ENCODE peak calls at places on chromosomes 5 and 9, in four cellular contexts. One of them, this sample, is unnamed.

GRCh38 chr5:151758430-151759241 is at the start of gene ATOX1:
- DNase-seq in GM23338: peak; percentile 95
- DNase-seq in IMR-90: peak; percentile 87
- DNase-seq in mammary epithelial cell: peak; percentile 87
- DNase-seq in this sample: peak; percentile 89

GRCh38 chr5:98905857-98906688 is 22.7 kb downstream of the CHD1 start:
- DNase-seq in GM23338: peak; percentile 72
- DNase-seq in IMR-90: peak; percentile 59
- DNase-seq in mammary epithelial cell: peak; percentile 32
- DNase-seq in this sample: no peak

GRCh38 chr5:106140101-106140500 is 1530.6 kb downstream of the EFNA5 start:
- DNase-seq in GM23338: no peak
- DNase-seq in IMR-90: peak; percentile 50
- DNase-seq in mammary epithelial cell: no peak
- DNase-seq in this sample: no peak

GRCh38 chr9:99966720-99967119 is 60.3 kb downstream of the STX17 start:
- DNase-seq in GM23338: peak; percentile 76
- DNase-seq in IMR-90: peak; percentile 33
- DNase-seq in mammary epithelial cell: peak; percentile 80
- DNase-seq in this sample: no peak

GRCh38 chr9:90459321-90459720 is 183.3 kb downstream of the DIRAS2 start:
- DNase-seq in GM23338: no peak
- DNase-seq in IMR-90: no peak
- DNase-seq in mammary epithelial cell: no peak
- DNase-seq in this sample: no peak

GRCh38 chr5:1330847-1331831 is 13.8 kb downstream of the CLPTM1L start:
- DNase-seq in GM23338: no peak
- DNase-seq in IMR-90: no peak
- DNase-seq in mammary epithelial cell: no peak
- DNase-seq in this sample: no peak

GRCh38 chr9:117276444-117276843 is 138.4 kb downstream of the ASTN2 start:
- DNase-seq in GM23338: no peak
- DNase-seq in IMR-90: no peak
- DNase-seq in mammary epithelial cell: no peak
- DNase-seq in this sample: no peak

GRCh38 chr9:82563841-82564240 is 499.1 kb downstream of the RASEF start:
- DNase-seq in GM23338: no peak
- DNase-seq in IMR-90: no peak
- DNase-seq in mammary epithelial cell: no peak
- DNase-seq in this sample: no peak

GRCh38 chr9:27460225-27461023 is 63.7 kb upstream of the IFNK start:
- DNase-seq in GM23338: no peak
- DNase-seq in IMR-90: no peak
- DNase-seq in mammary epithelial cell: peak; percentile 68
- DNase-seq in this sample: no peak

GRCh38 chr5:72194846-72195245 is 87.6 kb downstream of the MAP1B start:
- DNase-seq in GM23338: no peak
- DNase-seq in IMR-90: no peak
- DNase-seq in mammary epithelial cell: no peak
- DNase-seq in this sample: no peak

GRCh38 chr5:160262151-160262550 is 32.8 kb downstream of the FABP6 start:
- DNase-seq in GM23338: peak; percentile 52
- DNase-seq in IMR-90: no peak
- DNase-seq in mammary epithelial cell: no peak
- DNase-seq in this sample: no peak

GRCh38 chr5:61641748-61642565 is 309.9 kb downstream of the ZSWIM6 start:
- DNase-seq in GM23338: no peak
- DNase-seq in IMR-90: no peak
- DNase-seq in mammary epithelial cell: no peak
- DNase-seq in this sample: no peak

GRCh38 chr9:120710110-120710981 is 3.9 kb downstream of the MEGF9 start:
- DNase-seq in GM23338: peak; percentile 23
- DNase-seq in IMR-90: peak; percentile 39
- DNase-seq in mammary epithelial cell: peak; percentile 73
- DNase-seq in this sample: no peak

GRCh38 chr5:171537463-171537862 is 118.0 kb downstream of the FGF18 start:
- DNase-seq in GM23338: no peak
- DNase-seq in IMR-90: no peak
- DNase-seq in mammary epithelial cell: no peak
- DNase-seq in this sample: no peak

GRCh38 chr5:9898319-9898718 is 268.2 kb upstream of the TAS2R1 start:
- DNase-seq in GM23338: peak; percentile 66
- DNase-seq in IMR-90: peak; percentile 49
- DNase-seq in mammary epithelial cell: peak; percentile 13
- DNase-seq in this sample: no peak

GRCh38 chr9:36456480-36457115 is 56.5 kb upstream of the RNF38 start:
- DNase-seq in GM23338: no peak
- DNase-seq in IMR-90: peak; percentile 31
- DNase-seq in mammary epithelial cell: peak; percentile 16
- DNase-seq in this sample: no peak

GRCh38 chr5:43078956-43079355 is 38.8 kb upstream of the ANXA2R start:
- DNase-seq in GM23338: peak; percentile 9
- DNase-seq in IMR-90: peak; percentile 80
- DNase-seq in mammary epithelial cell: peak; percentile 41
- DNase-seq in this sample: no peak

GRCh38 chr5:180105827-180106312 is 34.3 kb upstream of the RNF130 start:
- DNase-seq in GM23338: no peak
- DNase-seq in IMR-90: no peak
- DNase-seq in mammary epithelial cell: no peak
- DNase-seq in this sample: no peak

GRCh38 chr5:112528928-112529327 is 109.9 kb upstream of the EPB41L4A start:
- DNase-seq in GM23338: no peak
- DNase-seq in IMR-90: no peak
- DNase-seq in mammary epithelial cell: no peak
- DNase-seq in this sample: no peak
- H3K4me1 ChIP-seq in GM23338: peaks cover 16% of the 10 kb centered on the region
- H3K4me1 ChIP-seq in IMR-90: no peaks in the 10 kb centered on the region
- H3K4me1 ChIP-seq in mammary epithelial cell: no peaks in the 10 kb centered on the region
- H3K4me1 ChIP-seq in this sample: no peaks in the 10 kb centered on the region

DNA sequence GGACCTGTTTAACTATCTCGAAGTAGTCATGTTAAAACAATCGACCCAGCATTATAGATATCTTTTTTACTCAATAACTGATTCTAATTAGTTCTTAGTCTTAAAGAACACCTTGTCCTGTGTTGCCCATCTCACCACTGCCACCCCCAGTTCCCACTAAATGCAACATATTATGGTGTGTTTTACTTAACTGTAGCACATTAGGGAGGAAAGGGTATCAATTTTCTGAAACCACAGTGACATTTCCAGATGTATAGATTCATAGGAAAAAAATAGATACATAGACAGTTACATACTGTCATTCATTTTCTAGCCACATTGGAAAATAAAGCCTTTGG is 221.1 kb downstream of the MEF2C start:
- DNase-seq in GM23338: no peak
- DNase-seq in IMR-90: no peak
- DNase-seq in mammary epithelial cell: no peak
- DNase-seq in this sample: no peak
- TF ChIP-seq CTCF in GM23338: no peak
- TF ChIP-seq CTCF in IMR-90: no peak
- TF ChIP-seq CTCF in mammary epithelial cell: no peak
- TF ChIP-seq CTCF in this sample: no peak

DNA sequence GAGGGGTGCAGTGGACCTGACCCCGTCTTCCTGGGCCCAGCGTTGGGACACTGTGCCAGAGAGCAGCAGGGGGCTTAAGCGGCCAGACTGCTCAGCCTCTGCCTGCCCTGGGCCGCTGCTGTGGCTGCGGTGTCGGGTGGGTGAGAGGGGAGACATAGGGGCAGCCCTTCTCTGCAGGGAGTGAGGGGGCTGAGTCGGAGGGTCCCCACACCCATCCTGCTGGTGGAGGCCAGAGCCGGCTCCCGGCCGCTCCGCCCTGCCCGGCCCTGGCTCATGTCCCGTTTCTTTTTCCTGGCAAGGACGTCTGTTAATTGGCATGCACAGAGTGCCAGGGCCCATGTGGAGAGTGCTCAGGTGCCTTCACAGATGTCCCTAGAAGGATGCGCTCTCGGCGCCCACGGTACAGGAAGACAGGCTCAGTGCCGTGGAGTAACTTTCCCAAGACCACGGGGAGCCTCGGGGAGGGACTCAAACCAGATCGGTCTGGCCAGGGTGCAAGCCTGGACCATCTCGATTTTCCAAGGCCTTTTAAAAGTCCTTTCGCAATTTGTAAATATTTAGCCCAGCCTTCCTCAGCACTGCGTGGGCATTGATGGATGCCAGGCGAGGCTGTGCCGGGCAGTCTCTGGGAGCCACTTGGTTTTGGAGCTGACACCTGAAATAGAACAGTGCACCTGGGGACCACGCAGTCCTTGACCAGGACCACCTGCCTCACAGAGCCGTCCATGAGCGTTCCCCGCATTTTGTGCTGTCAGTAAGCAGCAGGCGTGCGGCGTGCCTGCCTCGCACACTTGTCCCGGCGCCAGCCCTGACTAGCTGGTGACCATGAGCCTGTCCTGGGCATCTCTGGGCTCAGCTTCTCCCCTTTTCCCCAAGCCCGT is 60.9 kb downstream of the RXRA start:
- DNase-seq in GM23338: no peak
- DNase-seq in IMR-90: peak; percentile 24
- DNase-seq in mammary epithelial cell: no peak
- DNase-seq in this sample: no peak
- H3K4me3 ChIP-seq in GM23338: no peak overlapping the region
- H3K4me3 ChIP-seq in IMR-90: no peak overlapping the region
- H3K4me3 ChIP-seq in mammary epithelial cell: no peak overlapping the region
- H3K4me3 ChIP-seq in this sample: no peak overlapping the region

DNA sequence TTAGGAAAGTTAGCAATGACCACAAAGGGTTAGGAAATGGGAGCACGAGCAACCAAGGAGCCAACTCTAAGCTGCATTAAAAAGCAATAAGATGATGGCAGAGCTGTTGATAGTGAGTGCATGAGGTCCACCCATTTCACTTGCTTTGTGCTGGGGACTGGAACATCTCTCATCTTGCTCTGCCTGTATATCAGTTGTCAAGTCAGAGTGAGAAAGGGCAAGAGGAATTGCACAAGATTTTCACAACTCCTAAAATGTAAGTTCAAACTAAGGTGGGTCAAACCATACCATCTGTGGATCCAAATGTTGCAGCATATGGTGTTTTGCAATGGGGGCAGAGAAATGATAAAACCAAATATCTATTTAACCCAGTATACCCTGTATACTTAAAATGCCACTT is 2.8 kb upstream of the ESM1 start:
- DNase-seq in GM23338: no peak
- DNase-seq in IMR-90: no peak
- DNase-seq in mammary epithelial cell: no peak
- DNase-seq in this sample: no peak
- H3K4me1 ChIP-seq in GM23338: peaks cover 50% of the 10 kb centered on the region
- H3K4me1 ChIP-seq in IMR-90: peaks cover 12% of the 10 kb centered on the region
- H3K4me1 ChIP-seq in mammary epithelial cell: peaks cover 15% of the 10 kb centered on the region
- H3K4me1 ChIP-seq in this sample: no peaks in the 10 kb centered on the region

GRCh38 chr5:168307925-168308584 is 16.6 kb downstream of the WWC1 start:
- DNase-seq in GM23338: no peak
- DNase-seq in IMR-90: no peak
- DNase-seq in mammary epithelial cell: no peak
- DNase-seq in this sample: no peak

GRCh38 chr5:168308976-168309598 is 17.6 kb downstream of the WWC1 start:
- DNase-seq in GM23338: no peak
- DNase-seq in IMR-90: no peak
- DNase-seq in mammary epithelial cell: no peak
- DNase-seq in this sample: no peak

GRCh38 chr5:168313596-168314204 is 22.3 kb downstream of the WWC1 start:
- DNase-seq in GM23338: no peak
- DNase-seq in IMR-90: no peak
- DNase-seq in mammary epithelial cell: no peak
- DNase-seq in this sample: no peak

GRCh38 chr5:168312606-168313297 is 21.3 kb downstream of the WWC1 start:
- DNase-seq in GM23338: no peak
- DNase-seq in IMR-90: no peak
- DNase-seq in mammary epithelial cell: no peak
- DNase-seq in this sample: no peak

DNA sequence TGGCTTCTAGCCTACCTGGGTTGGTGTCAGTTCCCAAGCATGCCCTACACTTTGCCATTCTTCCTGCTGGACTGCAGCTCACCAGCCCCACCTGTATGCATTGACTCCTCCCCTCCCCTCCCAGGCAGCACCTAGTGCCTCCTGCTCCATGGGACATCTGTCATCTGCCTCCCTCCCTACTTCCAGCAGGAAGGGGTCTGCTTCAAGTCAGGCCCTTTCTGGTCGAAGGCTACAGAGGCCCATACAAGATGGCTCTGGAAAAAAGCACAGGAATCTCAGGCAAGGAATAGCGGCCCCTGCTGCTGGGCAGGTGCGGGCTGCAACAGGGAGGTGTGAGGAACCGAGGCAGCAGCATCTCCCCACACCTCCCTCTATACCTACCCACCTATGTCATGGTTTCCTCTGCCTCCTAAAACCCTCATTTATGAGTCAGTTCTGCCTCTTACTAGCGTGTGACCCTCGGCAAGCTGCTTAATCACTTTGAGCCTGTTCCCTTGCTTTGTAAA is 19.7 kb downstream of the WWC1 start:
- DNase-seq in GM23338: peak; percentile 55
- DNase-seq in IMR-90: no peak
- DNase-seq in mammary epithelial cell: no peak
- DNase-seq in this sample: no peak
- TF ChIP-seq CTCF in GM23338: peak; percentile 43
- TF ChIP-seq CTCF in IMR-90: no peak
- TF ChIP-seq CTCF in mammary epithelial cell: peak; percentile 27
- TF ChIP-seq CTCF in this sample: no peak

GRCh38 chr9:125750656-125751035 is 3.5 kb downstream of the PBX3 start:
- DNase-seq in GM23338: peak; percentile 64
- DNase-seq in IMR-90: no peak
- DNase-seq in mammary epithelial cell: peak; percentile 10
- DNase-seq in this sample: no peak
- H3K4me3 ChIP-seq in GM23338: peak overlapping the region; percentile 87
- H3K4me3 ChIP-seq in IMR-90: peak overlapping the region; percentile 5
- H3K4me3 ChIP-seq in mammary epithelial cell: peak overlapping the region; percentile 69
- H3K4me3 ChIP-seq in this sample: peak overlapping the region; percentile 15